ENCODE peak calls at places on chromosomes 16 and 17, in seven cellular contexts. Z is H1, T is HCT116, J is SK-N-SH, A is K562, H is GM12878, U is HepG2. B is an unnamed sample. For H3K4me1, the result is how much of the 10 kb centered on the place peaks cover.

GRCh38 chr16:86300746-86301480 is 209.4 kb upstream of the FOXF1 start:
- DNase-seq in Z (no peak), T (no peak), J (no peak), A (peak), H (no peak), U (no peak), B (no peak)

GRCh38 chr16:57802635-57803412 is 533 bp upstream of the KIFC3 start:
- DNase-seq in Z (peak), T (no peak), J (peak), A (peak), H (no peak), U (peak), B (no peak)

GRCh38 chr17:47829870-47830269 is 1.5 kb downstream of the MRPL10 start:
- DNase-seq in Z (no peak), T (no peak), J (no peak), A (no peak), H (no peak), U (no peak), B (no peak)

GRCh38 chr16:87741700-87742415 is 23.9 kb downstream of the KLHDC4 start:
- DNase-seq in Z (no peak), T (no peak), J (no peak), A (no peak), H (no peak), U (no peak), B (no peak)

GRCh38 chr16:1533443-1533951 is at the start of gene TMEM204:
- DNase-seq in Z (no peak), T (no peak), J (peak), A (no peak), H (no peak), U (no peak), B (no peak)

GRCh38 chr16:2339521-2340484 is 725 bp downstream of the ABCA3 start:
- DNase-seq in Z (peak), T (no peak), J (peak), A (peak), H (no peak), U (peak), B (no peak)

GRCh38 chr17:69470702-69471101 is 56.2 kb downstream of the MAP2K6 start:
- DNase-seq in Z (peak), T (no peak), J (no peak), A (no peak), H (no peak), U (no peak), B (no peak)

GRCh38 chr17:57881143-57881542 is 31.3 kb upstream of the MRPS23 start:
- DNase-seq in Z (no peak), T (no peak), J (no peak), A (no peak), H (no peak), U (no peak), B (no peak)

GRCh38 chr17:12722282-12722681 is 56.6 kb downstream of the MYOCD start:
- DNase-seq in Z (no peak), T (no peak), J (no peak), A (no peak), H (no peak), U (no peak), B (no peak)

GRCh38 chr17:64343071-64343774 is 47.4 kb downstream of the PECAM1 start:
- DNase-seq in Z (no peak), T (no peak), J (no peak), A (no peak), H (no peak), U (no peak), B (no peak)

GRCh38 chr17:77383613-77384608 is 243.1 kb downstream of the SEC14L1 start:
- DNase-seq in Z (no peak), T (no peak), J (no peak), A (no peak), H (no peak), U (no peak), B (no peak)

GRCh38 chr17:74821655-74822328 is 37.9 kb downstream of the GRIN2C start:
- DNase-seq in Z (no peak), T (no peak), J (no peak), A (no peak), H (no peak), U (no peak), B (no peak)

GRCh38 chr16:51734220-51734619 is 583.1 kb upstream of the SALL1 start:
- DNase-seq in Z (no peak), T (no peak), J (no peak), A (no peak), H (no peak), U (no peak), B (no peak)

GRCh38 chr17:68295086-68295485 is 3.8 kb downstream of the ARSG start:
- DNase-seq in Z (no peak), T (no peak), J (no peak), A (no peak), H (no peak), U (no peak), B (no peak)

GRCh38 chr17:6457688-6458190 is 13.5 kb downstream of the PIMREG start:
- DNase-seq in Z (no peak), T (no peak), J (no peak), A (no peak), H (no peak), U (peak), B (no peak)

GRCh38 chr17:66860204-66860603 is 25.3 kb downstream of the CACNG5 start:
- DNase-seq in Z (no peak), T (no peak), J (no peak), A (no peak), H (no peak), U (no peak), B (no peak)

GRCh38 chr16:22614271-22614947 is 103.7 kb downstream of the NPIPB5 start:
- DNase-seq in Z (peak), T (no peak), J (no peak), A (no peak), H (no peak), U (peak), B (no peak)

GRCh38 chr17:39251997-39252396 is 26.3 kb upstream of the STAC2 start:
- DNase-seq in Z (no peak), T (no peak), J (no peak), A (no peak), H (no peak), U (no peak), B (no peak)

GRCh38 chr17:42101513-42102292 is 3.4 kb upstream of the ZNF385C start:
- DNase-seq in Z (peak), T (peak), J (peak), A (peak), H (no peak), U (peak), B (no peak)

GRCh38 chr17:45963889-45964288 is 35.2 kb upstream of the STH start:
- DNase-seq in Z (no peak), T (no peak), J (no peak), A (no peak), H (no peak), U (no peak), B (no peak)

GRCh38 chr16:52563767-52564611 is 17.0 kb upstream of the TOX3 start:
- DNase-seq in Z (no peak), T (no peak), J (no peak), A (no peak), H (no peak), U (no peak), B (no peak)

GRCh38 chr17:64115871-64116534 is 13.9 kb downstream of the ERN1 start:
- DNase-seq in Z (no peak), T (no peak), J (no peak), A (no peak), H (no peak), U (no peak), B (no peak)

GRCh38 chr17:51617876-51618455 is 357.6 kb downstream of the UTP18 start:
- DNase-seq in Z (no peak), T (no peak), J (no peak), A (no peak), H (no peak), U (no peak), B (no peak)

DNA sequence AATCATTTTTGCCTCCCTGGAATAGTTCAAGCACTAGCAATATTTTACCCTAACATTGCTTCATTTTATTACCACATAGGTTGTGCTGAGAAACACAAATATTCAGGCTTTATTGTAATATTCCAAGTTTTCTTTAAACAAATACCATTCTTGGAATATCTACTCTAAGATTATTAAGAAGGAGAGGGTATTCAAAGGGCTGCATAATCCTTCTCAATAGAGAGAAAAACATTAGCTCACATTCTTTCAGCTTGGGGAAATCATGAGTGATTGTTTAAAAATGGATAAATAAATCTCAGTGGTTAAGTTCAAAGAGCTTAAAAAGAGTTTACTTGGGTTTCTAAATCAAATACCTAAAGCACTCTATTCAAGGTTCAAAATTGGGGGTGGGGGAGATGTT is 111.9 kb upstream of the CORO6 start:
- DNase-seq in Z (no peak), T (no peak), J (no peak), A (no peak), H (no peak), U (peak), B (no peak)
- H3K4me1 ChIP-seq in Z (under half), T (under half), J (under half), A (under half), H (under half), U (under half), B (under half)

GRCh38 chr16:27320261-27321012 is 6.7 kb downstream of the IL4R start:
- DNase-seq in Z (no peak), T (no peak), J (no peak), A (no peak), H (no peak), U (no peak), B (no peak)
- TF ChIP-seq SIN3A in Z (no peak), T (no peak), J (no peak), A (no peak), H (no peak), U (no peak), B (no peak)

GRCh38 chr17:54307326-54307725 is 484.6 kb downstream of the KIF2B start:
- DNase-seq in Z (no peak), T (no peak), J (no peak), A (no peak), H (no peak), U (no peak), B (no peak)
- TF ChIP-seq POLR2AphosphoS5 in Z (no peak), T (no peak), J (no peak), A (no peak), H (no peak), U (no peak), B (no peak)

GRCh38 chr17:21365016-21365415 is 11.1 kb upstream of the KCNJ12 start:
- DNase-seq in Z (no peak), T (no peak), J (no peak), A (no peak), H (no peak), U (no peak), B (no peak)
- H3K4me1 ChIP-seq in Z (under half), T (under half), J (under half), A (under half), H (under half), U (under half), B (under half)

GRCh38 chr16:90019543-90020259 is 445 bp upstream of the DBNDD1 start:
- DNase-seq in Z (peak), T (no peak), J (peak), A (peak), H (no peak), U (peak), B (no peak)
- TF ChIP-seq SIN3A in Z (no peak), T (no peak), J (no peak), A (peak), H (no peak), U (peak), B (no peak)

DNA sequence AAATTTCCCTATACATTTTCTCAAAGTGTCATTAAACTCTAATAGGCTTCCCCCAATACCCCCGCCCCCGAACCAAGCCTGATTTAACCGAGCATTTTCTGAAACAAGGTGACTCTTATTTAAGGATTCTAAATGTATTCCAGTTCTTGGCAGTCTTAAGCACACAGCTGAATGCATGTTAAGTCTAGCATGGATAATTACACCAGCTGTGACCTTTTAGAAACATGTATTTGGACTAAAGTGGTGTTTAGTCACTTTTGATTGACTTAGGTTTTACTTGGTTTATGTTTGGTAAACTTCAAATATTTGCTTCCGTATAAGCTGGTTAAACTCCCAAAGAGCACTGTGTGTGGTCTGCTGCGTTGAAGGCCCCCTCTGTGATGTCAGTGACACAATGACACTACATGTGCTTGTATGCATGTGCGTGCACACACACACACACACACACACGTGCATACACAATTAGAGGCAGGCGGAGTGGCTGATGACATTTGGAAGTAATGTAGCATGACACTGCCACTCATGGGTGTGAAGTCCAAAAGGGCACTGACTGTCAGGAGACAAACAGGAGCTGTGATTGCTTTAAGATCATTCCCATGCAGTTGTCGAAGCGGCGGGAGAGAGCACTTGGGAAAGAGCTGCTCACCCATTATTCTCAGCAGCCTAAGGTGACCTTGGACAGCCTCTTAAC is 156.1 kb upstream of the CDH13 start:
- DNase-seq in Z (no peak), T (no peak), J (no peak), A (no peak), H (no peak), U (peak), B (no peak)
- TF ChIP-seq POLR2AphosphoS5 in Z (no peak), T (no peak), J (no peak), A (no peak), H (no peak), U (no peak), B (no peak)

GRCh38 chr16:4501071-4501478 is 24.9 kb downstream of the HMOX2 start:
- DNase-seq in Z (no peak), T (no peak), J (no peak), A (no peak), H (no peak), U (peak), B (no peak)
- H3K4me1 ChIP-seq in Z (under half), T (half or more), J (under half), A (under half), H (under half), U (under half), B (under half)

DNA sequence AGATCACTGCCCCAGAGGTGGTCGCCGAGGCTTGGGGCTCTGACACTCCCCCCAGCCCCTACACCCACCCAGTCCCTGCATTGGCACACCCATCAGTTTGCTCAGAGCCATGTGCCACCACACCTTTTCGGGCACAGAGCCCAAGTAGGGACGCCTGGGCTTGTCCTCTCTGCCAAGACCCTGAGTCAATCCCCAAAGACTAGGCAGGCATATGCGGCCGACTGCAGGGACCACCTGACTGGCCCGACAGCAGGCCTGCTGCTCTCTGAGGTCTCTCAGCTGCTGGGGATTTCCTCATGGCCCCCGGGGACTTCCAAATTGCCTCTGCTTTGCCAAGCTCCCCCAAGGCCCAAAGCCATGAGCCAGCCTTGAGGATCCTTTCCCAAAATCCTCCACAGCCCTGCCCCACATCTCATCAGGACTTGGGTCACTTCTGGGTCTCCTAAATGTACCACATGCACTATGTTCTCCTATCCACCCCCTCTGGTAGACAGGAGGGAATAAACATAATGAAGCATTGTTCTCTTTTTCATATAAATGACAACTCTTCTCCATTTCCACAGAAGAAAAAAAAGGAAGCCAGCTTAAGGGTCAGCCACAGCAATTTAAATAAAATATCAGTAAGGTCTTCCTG is 30.6 kb downstream of the MYO18A start:
- DNase-seq in Z (no peak), T (no peak), J (no peak), A (no peak), H (no peak), U (no peak), B (no peak)
- TF ChIP-seq SIN3A in Z (no peak), T (no peak), J (no peak), A (no peak), H (no peak), U (no peak), B (no peak)

GRCh38 chr17:40287494-40288369 is at the start of gene CDC6:
- DNase-seq in Z (peak), T (peak), J (peak), A (peak), H (peak), U (peak), B (peak)
- TF ChIP-seq POLR2AphosphoS5 in Z (peak), T (peak), J (peak), A (peak), H (peak), U (peak), B (peak)

GRCh38 chr17:43662432-43663141 is 865 bp upstream of the MEOX1 start:
- DNase-seq in Z (no peak), T (no peak), J (no peak), A (no peak), H (peak), U (no peak), B (no peak)

GRCh38 chr17:43664096-43664495 is 2.4 kb upstream of the MEOX1 start:
- DNase-seq in Z (no peak), T (no peak), J (no peak), A (no peak), H (no peak), U (no peak), B (no peak)

GRCh38 chr17:43665038-43665386 is 3.3 kb upstream of the MEOX1 start:
- DNase-seq in Z (no peak), T (no peak), J (no peak), A (no peak), H (no peak), U (no peak), B (no peak)

GRCh38 chr17:43661699-43662431 is at the start of gene MEOX1:
- DNase-seq in Z (no peak), T (no peak), J (no peak), A (no peak), H (peak), U (no peak), B (no peak)

GRCh38 chr17:43663383-43663782 is 1.7 kb upstream of the MEOX1 start:
- DNase-seq in Z (no peak), T (no peak), J (no peak), A (no peak), H (no peak), U (no peak), B (no peak)
- H3K4me1 ChIP-seq in Z (under half), T (under half), J (under half), A (under half), H (under half), U (under half), B (under half)

B was measured in Panc1.